ENCODE peak calls at places on chromosomes 13 and 19, in eight cellular contexts. A is A673, K is pancreas, S is heart right ventricle, T is uterus, Z is upper lobe of left lung, O is lower lobe of right lung, Y is GM23338. H is an unnamed sample.

GRCh38 chr13:32940601-32941000 is 75.6 kb upstream of the KL start:
- DNase-seq in A (no peak), K (no peak), S (peak; percentile 21), T (no peak), Z (peak; percentile 15), O (no peak), Y (no peak), H (no peak)

GRCh38 chr13:98556417-98556816 is 20.5 kb downstream of the STK24 start:
- DNase-seq in A (no peak), K (no peak), S (no peak), T (no peak), Z (no peak), O (no peak), Y (no peak), H (no peak)

GRCh38 chr19:13154911-13155471 is 4.8 kb downstream of the IER2 start:
- DNase-seq in A (peak; percentile 68), K (peak; percentile 97), S (peak; percentile 54), T (peak; percentile 70), Z (peak; percentile 90), O (peak; percentile 89), Y (peak; percentile 97), H (peak; percentile 91)

GRCh38 chr13:51759240-51759639 is 44.7 kb downstream of the DHRS12 start:
- DNase-seq in A (no peak), K (no peak), S (no peak), T (no peak), Z (no peak), O (no peak), Y (no peak), H (no peak)

GRCh38 chr13:107847406-107847805 is 367.9 kb downstream of the LIG4 start:
- DNase-seq in A (no peak), K (no peak), S (no peak), T (no peak), Z (no peak), O (no peak), Y (peak; percentile 60), H (no peak)

GRCh38 chr19:29696045-29696682 is 18.9 kb downstream of the C19orf12 start:
- DNase-seq in A (no peak), K (no peak), S (no peak), T (no peak), Z (no peak), O (no peak), Y (no peak), H (no peak)

GRCh38 chr13:70054572-70054971 is 53.1 kb upstream of the ATXN8OS start:
- DNase-seq in A (no peak), K (no peak), S (no peak), T (no peak), Z (no peak), O (no peak), Y (no peak), H (no peak)

GRCh38 chr13:75410207-75410606 is 71.8 kb downstream of the TBC1D4 start:
- DNase-seq in A (no peak), K (no peak), S (peak; percentile 23), T (no peak), Z (no peak), O (no peak), Y (no peak), H (no peak)

GRCh38 chr13:26599403-26599802 is 41.9 kb downstream of the WASF3 start:
- DNase-seq in A (no peak), K (no peak), S (no peak), T (no peak), Z (no peak), O (no peak), Y (no peak), H (no peak)

GRCh38 chr13:63190219-63190618 is 1774.6 kb upstream of the PCDH20 start:
- DNase-seq in A (no peak), K (no peak), S (no peak), T (no peak), Z (no peak), O (no peak), Y (no peak), H (no peak)

GRCh38 chr19:40200352-40201099 is 9.3 kb downstream of the MAP3K10 start:
- DNase-seq in A (no peak), K (no peak), S (no peak), T (no peak), Z (no peak), O (no peak), Y (no peak), H (no peak)

GRCh38 chr13:36344886-36345437 is 1.2 kb downstream of the SPART start:
- DNase-seq in A (peak; percentile 53), K (no peak), S (peak; percentile 25), T (no peak), Z (no peak), O (no peak), Y (peak; percentile 36), H (peak; percentile 30)

GRCh38 chr13:104426435-104426834 is 1360.2 kb upstream of the SLC10A2 start:
- DNase-seq in A (no peak), K (no peak), S (no peak), T (no peak), Z (no peak), O (no peak), Y (no peak), H (no peak)

GRCh38 chr13:22061806-22062391 is 391.0 kb downstream of the FGF9 start:
- DNase-seq in A (no peak), K (no peak), S (no peak), T (no peak), Z (no peak), O (no peak), Y (no peak), H (no peak)

GRCh38 chr19:7830823-7831222 is 805 bp downstream of the EVI5L start:
- DNase-seq in A (no peak), K (peak; percentile 79), S (no peak), T (no peak), Z (no peak), O (no peak), Y (no peak), H (no peak)

GRCh38 chr13:102300379-102300778 is 101.5 kb downstream of the FGF14 start:
- DNase-seq in A (no peak), K (no peak), S (no peak), T (no peak), Z (no peak), O (no peak), Y (no peak), H (no peak)

GRCh38 chr19:4012092-4012974 is 4.8 kb downstream of the PIAS4 start:
- DNase-seq in A (no peak), K (peak; percentile 76), S (no peak), T (no peak), Z (no peak), O (no peak), Y (no peak), H (peak; percentile 78)

GRCh38 chr13:37492741-37493514 is 105.6 kb downstream of the POSTN start:
- DNase-seq in A (no peak), K (no peak), S (no peak), T (no peak), Z (no peak), O (no peak), Y (no peak), H (no peak)

DNA sequence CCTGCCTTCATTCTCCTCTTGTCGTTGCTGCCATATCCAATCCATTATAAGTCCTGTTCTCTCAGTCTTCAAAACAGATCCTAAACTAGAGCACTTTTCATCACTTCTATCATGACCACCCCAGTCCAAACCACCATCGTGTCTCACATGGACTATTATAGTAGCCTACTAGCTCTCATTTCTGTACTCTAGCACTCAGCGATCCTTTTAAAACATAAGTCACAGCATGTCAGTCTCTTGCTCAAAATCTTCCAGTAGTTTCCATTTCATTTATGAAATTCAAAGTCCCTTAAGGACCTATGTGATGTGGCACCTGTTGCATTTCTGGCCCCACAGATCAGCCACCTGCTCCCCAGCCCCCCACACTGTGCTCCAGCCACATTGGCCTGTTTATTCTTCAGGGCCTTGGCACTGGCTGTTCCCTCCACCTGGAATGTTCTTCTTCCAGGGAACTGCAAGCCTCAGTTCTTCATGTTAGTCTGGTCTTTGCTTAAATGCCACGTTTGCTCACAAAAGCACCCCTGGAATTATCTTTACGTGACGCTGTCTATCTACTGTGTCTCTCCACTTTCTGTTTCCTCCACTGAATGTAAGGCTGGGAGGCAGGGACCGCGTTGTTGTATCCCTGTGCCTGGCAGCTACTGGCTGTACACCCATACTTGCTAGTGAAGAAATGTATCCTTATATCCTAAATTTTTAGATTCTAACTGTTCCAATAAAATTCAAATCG is 64.3 kb downstream of the MBNL2 start:
- DNase-seq in A (no peak), K (no peak), S (no peak), T (no peak), Z (no peak), O (no peak), Y (no peak), H (no peak)
- H3K27ac ChIP-seq in A (no peak overlapping the region), K (no peak overlapping the region), S (no peak overlapping the region), T (no peak overlapping the region), Z (no peak overlapping the region), O (no peak overlapping the region), Y (no peak overlapping the region), H (no peak overlapping the region)

DNA sequence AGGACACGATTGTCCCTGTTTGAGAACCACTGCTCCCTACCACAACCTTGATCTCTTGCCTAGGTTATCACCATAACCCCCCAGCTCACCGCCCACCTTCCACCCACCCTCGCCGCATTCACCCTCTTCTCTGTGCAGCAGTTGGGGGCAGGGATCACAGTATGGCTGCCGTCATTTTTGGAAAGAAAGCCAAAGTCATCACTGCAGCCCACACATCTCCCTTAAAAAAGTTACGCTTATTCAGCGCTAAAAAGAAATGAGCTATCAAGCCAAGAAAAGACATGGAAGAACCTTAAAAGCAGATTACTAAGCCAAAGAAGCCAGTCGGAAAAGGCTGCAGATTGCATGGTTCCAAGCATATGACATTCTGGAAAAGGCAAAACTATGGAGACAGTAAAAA is 10.5 kb upstream of the PPP6R1 start:
- DNase-seq in A (no peak), K (no peak), S (no peak), T (no peak), Z (no peak), O (no peak), Y (no peak), H (no peak)
- TF ChIP-seq CTCF in A (no peak), K (no peak), S (no peak), T (no peak), Z (no peak), O (no peak), Y (no peak), H (no peak)

GRCh38 chr19:6061420-6062130 is 48.7 kb downstream of the RFX2 start:
- DNase-seq in A (no peak), K (no peak), S (no peak), T (peak; percentile 66), Z (no peak), O (no peak), Y (no peak), H (peak; percentile 50)
- H3K4me1 ChIP-seq in A (peaks cover 10% of the 10 kb centered on the region), K (peaks cover 16% of the 10 kb centered on the region), S (peaks cover 78% of the 10 kb centered on the region), T (peaks cover 36% of the 10 kb centered on the region), Z (peaks cover 88% of the 10 kb centered on the region), O (peaks cover 100% of the 10 kb centered on the region), Y (peaks cover 5% of the 10 kb centered on the region), H (no peaks in the 10 kb centered on the region)

GRCh38 chr19:45879055-45879454 is 6.9 kb downstream of the IRF2BP1 start:
- DNase-seq in A (no peak), K (no peak), S (no peak), T (no peak), Z (peak; percentile 44), O (no peak), Y (no peak), H (no peak)

GRCh38 chr19:45876411-45877197 is 9.3 kb downstream of the IRF2BP1 start:
- DNase-seq in A (no peak), K (peak; percentile 89), S (peak; percentile 55), T (no peak), Z (peak; percentile 89), O (no peak), Y (peak; percentile 75), H (peak; percentile 52)

GRCh38 chr19:45876161-45876410 is 9.9 kb downstream of the IRF2BP1 start:
- DNase-seq in A (no peak), K (no peak), S (no peak), T (no peak), Z (no peak), O (no peak), Y (no peak), H (no peak)

GRCh38 chr19:45879971-45880370 is 6.0 kb downstream of the IRF2BP1 start:
- DNase-seq in A (no peak), K (no peak), S (no peak), T (no peak), Z (no peak), O (no peak), Y (no peak), H (no peak)

GRCh38 chr19:45878043-45878794 is 7.7 kb downstream of the IRF2BP1 start:
- DNase-seq in A (no peak), K (peak; percentile 92), S (no peak), T (no peak), Z (peak; percentile 59), O (no peak), Y (no peak), H (peak; percentile 51)
- H3K27ac ChIP-seq in A (no peak overlapping the region), K (peak overlapping the region; percentile 76), S (no peak overlapping the region), T (no peak overlapping the region), Z (no peak overlapping the region), O (peak overlapping the region; percentile 18), Y (no peak overlapping the region), H (peak overlapping the region; percentile 56)

H was measured in prostate gland.